ENCODE peak calls at places on chromosomes 3 and 15, in nine cellular contexts. One of them, this sample, is unnamed.

GRCh38 chr3:143629726-143630125 is 218.5 kb downstream of the SLC9A9 start:
- DNase-seq in GM10248: no peak
- DNase-seq in activated B cell treated with CpG ODN at 0.5 μM for 24 hours: no peak
- DNase-seq in ecto neural progenitor cell: no peak
- DNase-seq in lower lobe of right lung: no peak
- DNase-seq in renal cortical epithelial cell: no peak
- DNase-seq in hypothalamus: no peak
- DNase-seq in GM04503: no peak
- DNase-seq in T-helper 17 cell: no peak
- DNase-seq in this sample: no peak

GRCh38 chr15:37098468-37099320 is 1.7 kb downstream of the MEIS2 start:
- DNase-seq in GM10248: peak; percentile 54
- DNase-seq in activated B cell treated with CpG ODN at 0.5 μM for 24 hours: no peak
- DNase-seq in ecto neural progenitor cell: peak; percentile 63
- DNase-seq in lower lobe of right lung: no peak
- DNase-seq in renal cortical epithelial cell: no peak
- DNase-seq in hypothalamus: no peak
- DNase-seq in GM04503: no peak
- DNase-seq in T-helper 17 cell: no peak
- DNase-seq in this sample: peak; percentile 54

GRCh38 chr15:37425541-37425940 is 325.2 kb upstream of the MEIS2 start:
- DNase-seq in GM10248: no peak
- DNase-seq in activated B cell treated with CpG ODN at 0.5 μM for 24 hours: no peak
- DNase-seq in ecto neural progenitor cell: no peak
- DNase-seq in lower lobe of right lung: no peak
- DNase-seq in renal cortical epithelial cell: no peak
- DNase-seq in hypothalamus: no peak
- DNase-seq in GM04503: no peak
- DNase-seq in T-helper 17 cell: no peak
- DNase-seq in this sample: no peak

GRCh38 chr15:90141646-90142045 is 39.4 kb upstream of the IDH2 start:
- DNase-seq in GM10248: no peak
- DNase-seq in activated B cell treated with CpG ODN at 0.5 μM for 24 hours: no peak
- DNase-seq in ecto neural progenitor cell: no peak
- DNase-seq in lower lobe of right lung: no peak
- DNase-seq in renal cortical epithelial cell: peak; percentile 51
- DNase-seq in hypothalamus: no peak
- DNase-seq in GM04503: no peak
- DNase-seq in T-helper 17 cell: no peak
- DNase-seq in this sample: no peak

GRCh38 chr3:134432236-134432635 is 53.5 kb downstream of the ANAPC13 start:
- DNase-seq in GM10248: no peak
- DNase-seq in activated B cell treated with CpG ODN at 0.5 μM for 24 hours: no peak
- DNase-seq in ecto neural progenitor cell: no peak
- DNase-seq in lower lobe of right lung: no peak
- DNase-seq in renal cortical epithelial cell: no peak
- DNase-seq in hypothalamus: no peak
- DNase-seq in GM04503: no peak
- DNase-seq in T-helper 17 cell: no peak
- DNase-seq in this sample: no peak

GRCh38 chr3:100329800-100330489 is 4.6 kb upstream of the NIT2 start:
- DNase-seq in GM10248: no peak
- DNase-seq in activated B cell treated with CpG ODN at 0.5 μM for 24 hours: no peak
- DNase-seq in ecto neural progenitor cell: no peak
- DNase-seq in lower lobe of right lung: no peak
- DNase-seq in renal cortical epithelial cell: no peak
- DNase-seq in hypothalamus: no peak
- DNase-seq in GM04503: no peak
- DNase-seq in T-helper 17 cell: no peak
- DNase-seq in this sample: peak; percentile 62

GRCh38 chr3:151265866-151266265 is 12.5 kb downstream of the P2RY14 start:
- DNase-seq in GM10248: peak; percentile 36
- DNase-seq in activated B cell treated with CpG ODN at 0.5 μM for 24 hours: peak; percentile 44
- DNase-seq in ecto neural progenitor cell: no peak
- DNase-seq in lower lobe of right lung: peak; percentile 45
- DNase-seq in renal cortical epithelial cell: no peak
- DNase-seq in hypothalamus: no peak
- DNase-seq in GM04503: no peak
- DNase-seq in T-helper 17 cell: no peak
- DNase-seq in this sample: no peak

GRCh38 chr3:56131976-56132590 is 336.2 kb downstream of the ERC2 start:
- DNase-seq in GM10248: no peak
- DNase-seq in activated B cell treated with CpG ODN at 0.5 μM for 24 hours: no peak
- DNase-seq in ecto neural progenitor cell: peak; percentile 53
- DNase-seq in lower lobe of right lung: no peak
- DNase-seq in renal cortical epithelial cell: peak; percentile 98
- DNase-seq in hypothalamus: no peak
- DNase-seq in GM04503: peak; percentile 83
- DNase-seq in T-helper 17 cell: no peak
- DNase-seq in this sample: no peak

GRCh38 chr15:68792901-68793766 is 27.6 kb downstream of the ANP32A start:
- DNase-seq in GM10248: no peak
- DNase-seq in activated B cell treated with CpG ODN at 0.5 μM for 24 hours: no peak
- DNase-seq in ecto neural progenitor cell: no peak
- DNase-seq in lower lobe of right lung: peak; percentile 83
- DNase-seq in renal cortical epithelial cell: no peak
- DNase-seq in hypothalamus: no peak
- DNase-seq in GM04503: no peak
- DNase-seq in T-helper 17 cell: no peak
- DNase-seq in this sample: peak; percentile 81

GRCh38 chr3:112498916-112499315 is 356 bp downstream of the BTLA start:
- DNase-seq in GM10248: no peak
- DNase-seq in activated B cell treated with CpG ODN at 0.5 μM for 24 hours: no peak
- DNase-seq in ecto neural progenitor cell: no peak
- DNase-seq in lower lobe of right lung: no peak
- DNase-seq in renal cortical epithelial cell: no peak
- DNase-seq in hypothalamus: no peak
- DNase-seq in GM04503: no peak
- DNase-seq in T-helper 17 cell: no peak
- DNase-seq in this sample: no peak